ENCODE peak calls at places on chromosomes 1 and 21, in ten cellular contexts. One of them, this sample, is unnamed.

GRCh38 chr1:38559180-38559874 is 300.2 kb downstream of the RRAGC start:
- DNase-seq in heart right ventricle: no peak
- DNase-seq in CD8-positive, alpha-beta T cell: peak; percentile 81
- DNase-seq in mesendoderm: no peak
- DNase-seq in osteoblast: no peak
- DNase-seq in H9: no peak
- DNase-seq in right atrium auricular region: no peak
- DNase-seq in adrenal gland: peak; percentile 25
- DNase-seq in OCI-LY7: peak; percentile 7
- DNase-seq in thoracic aorta: no peak
- DNase-seq in this sample: peak; percentile 95

GRCh38 chr21:46040707-46041106 is 57.2 kb upstream of the COL6A2 start:
- DNase-seq in heart right ventricle: no peak
- DNase-seq in CD8-positive, alpha-beta T cell: no peak
- DNase-seq in mesendoderm: no peak
- DNase-seq in osteoblast: no peak
- DNase-seq in H9: no peak
- DNase-seq in right atrium auricular region: no peak
- DNase-seq in adrenal gland: no peak
- DNase-seq in OCI-LY7: no peak
- DNase-seq in thoracic aorta: no peak
- DNase-seq in this sample: no peak

GRCh38 chr1:41955461-41956159 is 36.9 kb upstream of the HIVEP3 start:
- DNase-seq in heart right ventricle: no peak
- DNase-seq in CD8-positive, alpha-beta T cell: no peak
- DNase-seq in mesendoderm: peak; percentile 31
- DNase-seq in osteoblast: peak; percentile 76
- DNase-seq in H9: no peak
- DNase-seq in right atrium auricular region: no peak
- DNase-seq in adrenal gland: no peak
- DNase-seq in OCI-LY7: no peak
- DNase-seq in thoracic aorta: no peak
- DNase-seq in this sample: no peak

GRCh38 chr1:203271962-203272632 is 33.2 kb upstream of the BTG2 start:
- DNase-seq in heart right ventricle: no peak
- DNase-seq in CD8-positive, alpha-beta T cell: no peak
- DNase-seq in mesendoderm: no peak
- DNase-seq in osteoblast: no peak
- DNase-seq in H9: peak; percentile 28
- DNase-seq in right atrium auricular region: no peak
- DNase-seq in adrenal gland: peak; percentile 42
- DNase-seq in OCI-LY7: peak; percentile 9
- DNase-seq in thoracic aorta: no peak
- DNase-seq in this sample: no peak

GRCh38 chr1:23545851-23546250 is 13.4 kb downstream of the ID3 start:
- DNase-seq in heart right ventricle: no peak
- DNase-seq in CD8-positive, alpha-beta T cell: no peak
- DNase-seq in mesendoderm: no peak
- DNase-seq in osteoblast: no peak
- DNase-seq in H9: no peak
- DNase-seq in right atrium auricular region: no peak
- DNase-seq in adrenal gland: no peak
- DNase-seq in OCI-LY7: no peak
- DNase-seq in thoracic aorta: no peak
- DNase-seq in this sample: no peak

GRCh38 chr21:30430170-30430655 is at the start of gene KRTAP13-4:
- DNase-seq in heart right ventricle: no peak
- DNase-seq in CD8-positive, alpha-beta T cell: no peak
- DNase-seq in mesendoderm: no peak
- DNase-seq in osteoblast: no peak
- DNase-seq in H9: no peak
- DNase-seq in right atrium auricular region: no peak
- DNase-seq in adrenal gland: no peak
- DNase-seq in OCI-LY7: no peak
- DNase-seq in thoracic aorta: no peak
- DNase-seq in this sample: no peak

GRCh38 chr21:17738171-17738953 is 80.8 kb downstream of the C21orf91 start:
- DNase-seq in heart right ventricle: no peak
- DNase-seq in CD8-positive, alpha-beta T cell: no peak
- DNase-seq in mesendoderm: no peak
- DNase-seq in osteoblast: no peak
- DNase-seq in H9: peak; percentile 32
- DNase-seq in right atrium auricular region: no peak
- DNase-seq in adrenal gland: no peak
- DNase-seq in OCI-LY7: no peak
- DNase-seq in thoracic aorta: no peak
- DNase-seq in this sample: no peak

GRCh38 chr1:51284487-51284954 is 45.8 kb downstream of the TTC39A start:
- DNase-seq in heart right ventricle: peak; percentile 45
- DNase-seq in CD8-positive, alpha-beta T cell: no peak
- DNase-seq in mesendoderm: no peak
- DNase-seq in osteoblast: no peak
- DNase-seq in H9: no peak
- DNase-seq in right atrium auricular region: peak; percentile 53
- DNase-seq in adrenal gland: peak; percentile 87
- DNase-seq in OCI-LY7: no peak
- DNase-seq in thoracic aorta: no peak
- DNase-seq in this sample: no peak

GRCh38 chr1:242184955-242185354 is 186.1 kb upstream of the MAP1LC3C start:
- DNase-seq in heart right ventricle: no peak
- DNase-seq in CD8-positive, alpha-beta T cell: no peak
- DNase-seq in mesendoderm: no peak
- DNase-seq in osteoblast: no peak
- DNase-seq in H9: no peak
- DNase-seq in right atrium auricular region: no peak
- DNase-seq in adrenal gland: no peak
- DNase-seq in OCI-LY7: no peak
- DNase-seq in thoracic aorta: no peak
- DNase-seq in this sample: no peak

GRCh38 chr1:231332761-231333160 is 4.9 kb downstream of the EXOC8 start:
- DNase-seq in heart right ventricle: no peak
- DNase-seq in CD8-positive, alpha-beta T cell: no peak
- DNase-seq in mesendoderm: no peak
- DNase-seq in osteoblast: no peak
- DNase-seq in H9: no peak
- DNase-seq in right atrium auricular region: no peak
- DNase-seq in adrenal gland: no peak
- DNase-seq in OCI-LY7: no peak
- DNase-seq in thoracic aorta: no peak
- DNase-seq in this sample: no peak

GRCh38 chr1:231335663-231336602 is 1.7 kb downstream of the EXOC8 start:
- DNase-seq in heart right ventricle: no peak
- DNase-seq in CD8-positive, alpha-beta T cell: no peak
- DNase-seq in mesendoderm: no peak
- DNase-seq in osteoblast: peak; percentile 56
- DNase-seq in H9: no peak
- DNase-seq in right atrium auricular region: no peak
- DNase-seq in adrenal gland: no peak
- DNase-seq in OCI-LY7: peak; percentile 14
- DNase-seq in thoracic aorta: no peak
- DNase-seq in this sample: no peak

GRCh38 chr1:231334079-231334666 is 3.5 kb downstream of the EXOC8 start:
- DNase-seq in heart right ventricle: no peak
- DNase-seq in CD8-positive, alpha-beta T cell: no peak
- DNase-seq in mesendoderm: no peak
- DNase-seq in osteoblast: peak; percentile 69
- DNase-seq in H9: no peak
- DNase-seq in right atrium auricular region: no peak
- DNase-seq in adrenal gland: no peak
- DNase-seq in OCI-LY7: peak; percentile 23
- DNase-seq in thoracic aorta: no peak
- DNase-seq in this sample: no peak

GRCh38 chr1:231337043-231337471 is 595 bp downstream of the EXOC8 start:
- DNase-seq in heart right ventricle: peak; percentile 34
- DNase-seq in CD8-positive, alpha-beta T cell: peak; percentile 51
- DNase-seq in mesendoderm: no peak
- DNase-seq in osteoblast: peak; percentile 74
- DNase-seq in H9: no peak
- DNase-seq in right atrium auricular region: no peak
- DNase-seq in adrenal gland: no peak
- DNase-seq in OCI-LY7: no peak
- DNase-seq in thoracic aorta: no peak
- DNase-seq in this sample: no peak

GRCh38 chr1:231334952-231335351 is 2.7 kb downstream of the EXOC8 start:
- DNase-seq in heart right ventricle: no peak
- DNase-seq in CD8-positive, alpha-beta T cell: no peak
- DNase-seq in mesendoderm: no peak
- DNase-seq in osteoblast: no peak
- DNase-seq in H9: no peak
- DNase-seq in right atrium auricular region: no peak
- DNase-seq in adrenal gland: no peak
- DNase-seq in OCI-LY7: no peak
- DNase-seq in thoracic aorta: no peak
- DNase-seq in this sample: no peak
- H3K4me1 ChIP-seq in heart right ventricle: peaks cover 53% of the 10 kb centered on the region
- H3K4me1 ChIP-seq in CD8-positive, alpha-beta T cell: peaks cover 58% of the 10 kb centered on the region
- H3K4me1 ChIP-seq in mesendoderm: peaks cover 13% of the 10 kb centered on the region
- H3K4me1 ChIP-seq in osteoblast: peaks cover 40% of the 10 kb centered on the region
- H3K4me1 ChIP-seq in H9: peaks cover 8% of the 10 kb centered on the region
- H3K4me1 ChIP-seq in right atrium auricular region: no peaks in the 10 kb centered on the region
- H3K4me1 ChIP-seq in adrenal gland: peaks cover 42% of the 10 kb centered on the region
- H3K4me1 ChIP-seq in OCI-LY7: peaks cover 31% of the 10 kb centered on the region
- H3K4me1 ChIP-seq in thoracic aorta: peaks cover 57% of the 10 kb centered on the region
- H3K4me1 ChIP-seq in this sample: peaks cover 59% of the 10 kb centered on the region

GRCh38 chr21:41506005-41506404 is 2.0 kb downstream of the TMPRSS2 start:
- DNase-seq in heart right ventricle: no peak
- DNase-seq in CD8-positive, alpha-beta T cell: no peak
- DNase-seq in mesendoderm: no peak
- DNase-seq in osteoblast: no peak
- DNase-seq in H9: no peak
- DNase-seq in right atrium auricular region: no peak
- DNase-seq in adrenal gland: no peak
- DNase-seq in OCI-LY7: no peak
- DNase-seq in thoracic aorta: no peak
- DNase-seq in this sample: no peak

GRCh38 chr21:41508415-41509205 is 652 bp upstream of the TMPRSS2 start:
- DNase-seq in heart right ventricle: no peak
- DNase-seq in CD8-positive, alpha-beta T cell: no peak
- DNase-seq in mesendoderm: peak; percentile 17
- DNase-seq in osteoblast: peak; percentile 45
- DNase-seq in H9: no peak
- DNase-seq in right atrium auricular region: no peak
- DNase-seq in adrenal gland: no peak
- DNase-seq in OCI-LY7: no peak
- DNase-seq in thoracic aorta: no peak
- DNase-seq in this sample: no peak

GRCh38 chr21:41509206-41509496 is 1.2 kb upstream of the TMPRSS2 start:
- DNase-seq in heart right ventricle: no peak
- DNase-seq in CD8-positive, alpha-beta T cell: no peak
- DNase-seq in mesendoderm: no peak
- DNase-seq in osteoblast: no peak
- DNase-seq in H9: no peak
- DNase-seq in right atrium auricular region: no peak
- DNase-seq in adrenal gland: no peak
- DNase-seq in OCI-LY7: no peak
- DNase-seq in thoracic aorta: no peak
- DNase-seq in this sample: no peak

GRCh38 chr21:41506526-41507520 is 1.1 kb downstream of the TMPRSS2 start:
- DNase-seq in heart right ventricle: no peak
- DNase-seq in CD8-positive, alpha-beta T cell: no peak
- DNase-seq in mesendoderm: peak; percentile 70
- DNase-seq in osteoblast: peak; percentile 43
- DNase-seq in H9: peak; percentile 59
- DNase-seq in right atrium auricular region: no peak
- DNase-seq in adrenal gland: no peak
- DNase-seq in OCI-LY7: no peak
- DNase-seq in thoracic aorta: no peak
- DNase-seq in this sample: no peak

DNA sequence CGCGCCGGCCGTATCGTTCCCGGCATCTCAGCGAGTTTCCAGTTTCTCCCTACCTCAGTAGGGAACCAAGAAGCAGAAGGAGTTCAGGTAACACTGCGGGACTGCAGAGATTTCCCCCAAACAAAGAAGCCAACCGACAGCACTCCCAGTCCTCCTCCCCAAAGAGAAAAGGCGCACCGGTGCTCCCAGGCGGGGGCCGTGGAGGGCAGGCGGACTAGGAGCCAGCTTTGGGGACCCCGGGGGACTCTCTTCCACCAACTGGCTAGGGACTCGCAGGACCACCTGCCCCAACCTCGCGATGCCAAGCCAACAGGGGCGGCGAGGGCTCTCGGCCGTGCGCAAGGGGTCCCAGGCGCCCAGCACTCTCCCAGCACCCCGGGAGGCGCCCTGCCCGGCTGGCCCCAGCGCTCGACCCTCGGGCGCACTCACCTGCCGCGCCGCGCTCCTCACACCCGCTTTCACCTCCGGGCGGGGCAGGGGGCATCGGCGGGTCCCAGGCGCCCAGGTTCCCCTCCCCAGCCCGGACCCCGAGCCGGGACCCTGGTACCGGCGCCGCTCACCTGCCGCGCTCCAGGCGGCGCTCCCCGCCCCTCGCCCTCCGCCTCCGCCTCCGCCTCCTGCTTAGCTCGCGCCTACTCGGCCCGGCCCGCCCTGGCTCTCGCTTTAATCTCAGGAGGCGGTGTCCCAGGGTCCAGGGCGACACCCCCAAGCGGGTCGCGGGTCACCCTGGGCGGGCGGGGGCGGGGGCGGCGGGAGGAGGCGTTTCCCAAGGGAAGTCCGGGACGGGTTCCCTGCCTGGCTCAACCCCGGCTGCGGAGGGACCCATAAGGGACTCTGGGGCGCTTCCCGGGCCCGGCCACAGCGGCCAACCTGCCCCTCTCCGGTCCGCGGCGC is at the start of gene TMPRSS2:
- DNase-seq in heart right ventricle: no peak
- DNase-seq in CD8-positive, alpha-beta T cell: no peak
- DNase-seq in mesendoderm: peak; percentile 61
- DNase-seq in osteoblast: peak; percentile 84
- DNase-seq in H9: peak; percentile 74
- DNase-seq in right atrium auricular region: no peak
- DNase-seq in adrenal gland: no peak
- DNase-seq in OCI-LY7: no peak
- DNase-seq in thoracic aorta: no peak
- DNase-seq in this sample: no peak
- H3K27ac ChIP-seq in heart right ventricle: no peak within 1 kb of the TSS
- H3K27ac ChIP-seq in CD8-positive, alpha-beta T cell: no peak within 1 kb of the TSS
- H3K27ac ChIP-seq in mesendoderm: no peak within 1 kb of the TSS
- H3K27ac ChIP-seq in osteoblast: no peak within 1 kb of the TSS
- H3K27ac ChIP-seq in H9: no peak within 1 kb of the TSS
- H3K27ac ChIP-seq in right atrium auricular region: no peak within 1 kb of the TSS
- H3K27ac ChIP-seq in adrenal gland: no peak within 1 kb of the TSS
- H3K27ac ChIP-seq in OCI-LY7: no peak within 1 kb of the TSS
- H3K27ac ChIP-seq in thoracic aorta: no peak within 1 kb of the TSS
- H3K27ac ChIP-seq in this sample: no peak within 1 kb of the TSS

GRCh38 chr1:15804060-15804459 is 3.4 kb downstream of the UQCRHL start:
- DNase-seq in heart right ventricle: no peak
- DNase-seq in CD8-positive, alpha-beta T cell: no peak
- DNase-seq in mesendoderm: peak; percentile 70
- DNase-seq in osteoblast: no peak
- DNase-seq in H9: no peak
- DNase-seq in right atrium auricular region: no peak
- DNase-seq in adrenal gland: no peak
- DNase-seq in OCI-LY7: no peak
- DNase-seq in thoracic aorta: no peak
- DNase-seq in this sample: no peak
- H3K4me1 ChIP-seq in heart right ventricle: peaks cover 11% of the 10 kb centered on the region
- H3K4me1 ChIP-seq in CD8-positive, alpha-beta T cell: no peaks in the 10 kb centered on the region
- H3K4me1 ChIP-seq in mesendoderm: peaks cover 9% of the 10 kb centered on the region
- H3K4me1 ChIP-seq in osteoblast: peaks cover 39% of the 10 kb centered on the region
- H3K4me1 ChIP-seq in H9: peaks cover 5% of the 10 kb centered on the region
- H3K4me1 ChIP-seq in right atrium auricular region: no peaks in the 10 kb centered on the region
- H3K4me1 ChIP-seq in adrenal gland: peaks cover 13% of the 10 kb centered on the region
- H3K4me1 ChIP-seq in OCI-LY7: no peaks in the 10 kb centered on the region
- H3K4me1 ChIP-seq in thoracic aorta: peaks cover 34% of the 10 kb centered on the region
- H3K4me1 ChIP-seq in this sample: no peaks in the 10 kb centered on the region

GRCh38 chr1:198638441-198638840 is 399 bp upstream of the PTPRC start:
- DNase-seq in heart right ventricle: no peak
- DNase-seq in CD8-positive, alpha-beta T cell: no peak
- DNase-seq in mesendoderm: no peak
- DNase-seq in osteoblast: no peak
- DNase-seq in H9: no peak
- DNase-seq in right atrium auricular region: no peak
- DNase-seq in adrenal gland: no peak
- DNase-seq in OCI-LY7: peak; percentile 48
- DNase-seq in thoracic aorta: no peak
- DNase-seq in this sample: no peak
- H3K27ac ChIP-seq in heart right ventricle: no peak overlapping the region
- H3K27ac ChIP-seq in CD8-positive, alpha-beta T cell: peak overlapping the region; percentile 80
- H3K27ac ChIP-seq in mesendoderm: no peak overlapping the region
- H3K27ac ChIP-seq in osteoblast: no peak overlapping the region
- H3K27ac ChIP-seq in H9: no peak overlapping the region
- H3K27ac ChIP-seq in right atrium auricular region: no peak overlapping the region
- H3K27ac ChIP-seq in adrenal gland: no peak overlapping the region
- H3K27ac ChIP-seq in OCI-LY7: peak overlapping the region; percentile 96
- H3K27ac ChIP-seq in thoracic aorta: no peak overlapping the region
- H3K27ac ChIP-seq in this sample: peak overlapping the region; percentile 83

This sample was measured in CD4-positive, alpha-beta memory T cell.